ENCODE peak calls at places on chromosome 13, in five cellular contexts. B is H1, S is neuronal stem cell, U is mesenchymal stem cell, D is trophoblast cell. H is an unnamed sample.

GRCh38 chr13:28322256-28322895 is 172.6 kb downstream of the FLT1 start:
- DNase-seq in U (peak), B (no peak), S (no peak), D (peak), H (no peak)

GRCh38 chr13:113918981-113919646 is 54.8 kb downstream of the C13orf46 start:
- DNase-seq in B (no peak), D (no peak), S (no peak), U (no peak), H (peak)

GRCh38 chr13:109389456-109389855 is 396.9 kb downstream of the IRS2 start:
- DNase-seq in D (peak), U (no peak), B (no peak), S (no peak), H (no peak)

GRCh38 chr13:22076658-22077057 is 405.8 kb downstream of the FGF9 start:
- DNase-seq in D (no peak), S (no peak), B (no peak), U (no peak), H (no peak)

GRCh38 chr13:35917942-35918645 is 213.1 kb downstream of the DCLK1 start:
- DNase-seq in D (no peak), B (no peak), S (no peak), U (no peak), H (no peak)

GRCh38 chr13:57311009-57311586 is 144.1 kb downstream of the PRR20E start:
- DNase-seq in D (no peak), S (peak), U (no peak), B (peak), H (peak)

GRCh38 chr13:111658150-111659100 is 338.0 kb downstream of the TEX29 start:
- DNase-seq in U (no peak), S (peak), D (no peak), B (no peak), H (peak)

GRCh38 chr13:49652691-49653305 is 24.5 kb downstream of the ARL11 start:
- DNase-seq in D (peak), S (peak), B (no peak), U (peak), H (peak)

GRCh38 chr13:101454767-101455166 is 2.3 kb downstream of the ITGBL1 start:
- DNase-seq in S (no peak), B (no peak), U (no peak), D (peak), H (no peak)

GRCh38 chr13:51594432-51594831 is 10.2 kb downstream of the WDFY2 start:
- DNase-seq in D (no peak), S (no peak), B (no peak), U (no peak), H (no peak)
- H2BK120ac ChIP-seq in D (no peak), S (no peak), B (no peak), U (no peak), H (no peak)

GRCh38 chr13:43087960-43088580 is 64.7 kb downstream of the DNAJC15 start:
- DNase-seq in B (no peak), S (no peak), D (no peak), U (peak), H (no peak)

GRCh38 chr13:43094901-43095300 is 71.5 kb downstream of the DNAJC15 start:
- DNase-seq in S (no peak), D (no peak), U (no peak), B (no peak), H (no peak)

GRCh38 chr13:43085545-43085944 is 62.2 kb downstream of the DNAJC15 start:
- DNase-seq in B (no peak), D (peak), S (no peak), U (peak), H (no peak)

DNA sequence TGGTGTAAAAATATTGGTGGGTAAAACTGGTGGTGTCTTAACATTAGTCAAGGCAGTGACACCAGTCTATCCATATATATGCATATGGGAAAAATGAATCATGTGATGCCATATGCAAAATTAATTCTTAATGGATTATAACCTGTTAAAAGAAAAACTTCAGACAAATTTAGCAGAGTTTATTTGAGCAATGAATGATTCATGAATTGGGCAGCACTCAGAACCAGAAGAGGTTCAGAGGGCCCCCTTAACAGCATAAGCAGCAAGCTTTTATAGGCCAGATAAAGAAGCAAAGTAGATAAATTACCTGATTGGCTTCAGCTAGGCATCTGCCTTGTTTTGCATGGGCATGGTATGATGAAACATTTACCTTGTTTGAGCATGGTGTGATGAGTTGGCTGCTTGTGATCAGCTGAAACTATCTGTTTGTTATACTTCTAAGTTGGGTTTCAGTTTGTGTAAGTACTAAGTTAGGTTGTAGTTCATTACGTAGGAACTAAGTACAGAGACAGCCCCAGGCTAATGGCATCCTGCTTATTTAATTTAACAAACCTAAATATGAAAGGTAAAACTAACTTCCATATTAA is 66.6 kb downstream of the DNAJC15 start:
- DNase-seq in D (no peak), S (no peak), U (no peak), B (no peak), H (no peak)
- H2BK12ac ChIP-seq in D (no peak), S (no peak), U (no peak), B (no peak), H (no peak)

GRCh38 chr13:98307392-98307743 is 130.3 kb upstream of the RNF113B start:
- DNase-seq in U (peak), S (no peak), D (no peak), B (no peak), H (no peak)
- H2BK120ac ChIP-seq in U (peak), S (no peak), D (peak), B (no peak), H (no peak)

DNA sequence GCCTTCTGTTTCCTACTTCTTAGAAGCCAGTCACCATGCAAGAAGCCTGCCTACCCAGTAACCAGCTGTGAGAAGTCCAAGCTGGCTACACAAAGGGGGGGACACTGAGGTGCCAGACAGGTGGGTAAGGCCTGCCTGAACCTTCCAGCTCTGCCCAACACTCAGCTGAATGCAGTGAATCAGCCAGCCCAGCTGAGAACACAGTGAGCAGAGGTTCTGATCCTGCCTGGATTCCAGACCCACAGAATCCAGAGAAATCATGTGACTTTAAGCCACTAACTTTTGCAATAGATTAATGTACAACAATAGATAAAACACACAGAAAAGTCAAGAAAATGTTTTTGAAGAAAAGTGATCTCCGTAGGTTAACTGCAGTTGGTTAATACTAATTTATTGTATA is 151.7 kb downstream of the EFNB2 start:
- DNase-seq in B (no peak), S (no peak), U (no peak), D (no peak), H (no peak)
- H2BK12ac ChIP-seq in B (no peak), S (no peak), U (no peak), D (peak), H (no peak)

DNA sequence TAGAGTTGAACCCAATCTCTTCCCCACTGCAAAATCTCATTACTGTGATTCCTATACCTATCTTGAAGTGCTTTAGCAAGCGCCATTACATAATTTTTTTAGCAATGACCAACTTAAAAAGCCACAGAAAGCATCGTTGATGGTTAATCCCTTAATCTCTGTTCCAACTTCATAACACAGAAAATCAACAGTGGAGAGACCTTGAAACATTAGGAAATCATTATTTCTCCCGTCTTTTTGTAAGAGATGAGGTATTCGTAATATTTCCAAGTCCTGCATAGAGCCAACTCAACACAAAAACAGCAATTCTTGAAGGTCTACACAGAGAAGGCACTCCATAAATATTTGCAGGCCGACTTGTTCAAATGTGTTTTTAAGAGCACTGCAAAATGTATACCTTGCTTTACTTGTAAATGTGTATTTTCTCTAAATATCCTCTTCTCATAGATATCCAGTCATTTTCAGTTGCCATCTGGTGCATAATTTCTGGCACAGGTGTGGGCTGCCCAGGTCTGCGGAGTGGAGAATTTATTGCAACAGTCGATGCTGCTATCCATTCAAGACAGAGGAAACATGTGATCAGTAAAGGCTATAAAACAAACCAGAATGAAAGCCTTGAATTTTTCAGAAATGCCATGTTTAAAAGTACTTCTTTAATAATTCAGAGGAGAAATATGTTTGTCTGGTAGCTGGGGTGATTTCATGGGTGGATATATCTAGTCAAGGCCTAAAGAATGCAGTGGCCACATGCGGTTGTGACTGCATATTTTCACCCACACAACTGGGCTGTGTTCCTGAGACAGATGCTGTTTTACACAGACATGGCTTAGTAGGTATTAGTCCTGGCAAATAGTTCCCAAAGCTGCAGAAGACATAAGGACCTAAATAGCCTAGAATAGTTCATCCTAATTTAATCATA is 234.3 kb upstream of the STARD13 start:
- DNase-seq in S (no peak), D (no peak), B (no peak), U (peak), H (no peak)
- H2BK120ac ChIP-seq in S (no peak), D (no peak), B (no peak), U (no peak), H (no peak)

GRCh38 chr13:66397133-66397532 is 833.0 kb downstream of the PCDH9 start:
- DNase-seq in D (no peak), S (no peak), B (no peak), U (no peak), H (no peak)
- H2BK12ac ChIP-seq in D (no peak), S (no peak), B (no peak), U (no peak), H (no peak)

DNA sequence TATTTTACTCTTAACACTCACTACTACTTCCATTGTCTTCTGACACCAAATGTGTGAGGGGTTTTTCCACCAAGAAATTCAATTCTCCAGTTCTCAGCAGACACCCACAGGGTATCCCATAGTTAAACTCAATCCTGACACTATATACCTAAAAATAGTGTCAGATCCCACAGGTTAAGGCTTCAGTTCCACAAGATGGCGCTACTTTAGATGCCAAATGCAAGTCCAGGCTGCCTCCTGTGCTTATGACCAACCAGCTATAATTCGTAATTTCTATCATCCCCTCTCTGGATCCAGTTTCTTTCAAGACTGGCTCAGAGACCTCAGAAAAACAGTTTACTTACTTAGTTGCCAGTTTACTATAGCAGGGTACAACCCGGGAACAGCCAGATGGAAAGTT is 1146.2 kb upstream of the SPRY2 start:
- DNase-seq in U (peak), B (peak), D (peak), S (peak), H (peak)
- H2BK120ac ChIP-seq in U (no peak), B (no peak), D (no peak), S (no peak), H (no peak)

GRCh38 chr13:27055501-27055900 is 116.1 kb downstream of the USP12 start:
- DNase-seq in S (no peak), B (no peak), D (peak), U (no peak), H (no peak)
- H2BK12ac ChIP-seq in S (no peak), B (no peak), D (no peak), U (no peak), H (no peak)

DNA sequence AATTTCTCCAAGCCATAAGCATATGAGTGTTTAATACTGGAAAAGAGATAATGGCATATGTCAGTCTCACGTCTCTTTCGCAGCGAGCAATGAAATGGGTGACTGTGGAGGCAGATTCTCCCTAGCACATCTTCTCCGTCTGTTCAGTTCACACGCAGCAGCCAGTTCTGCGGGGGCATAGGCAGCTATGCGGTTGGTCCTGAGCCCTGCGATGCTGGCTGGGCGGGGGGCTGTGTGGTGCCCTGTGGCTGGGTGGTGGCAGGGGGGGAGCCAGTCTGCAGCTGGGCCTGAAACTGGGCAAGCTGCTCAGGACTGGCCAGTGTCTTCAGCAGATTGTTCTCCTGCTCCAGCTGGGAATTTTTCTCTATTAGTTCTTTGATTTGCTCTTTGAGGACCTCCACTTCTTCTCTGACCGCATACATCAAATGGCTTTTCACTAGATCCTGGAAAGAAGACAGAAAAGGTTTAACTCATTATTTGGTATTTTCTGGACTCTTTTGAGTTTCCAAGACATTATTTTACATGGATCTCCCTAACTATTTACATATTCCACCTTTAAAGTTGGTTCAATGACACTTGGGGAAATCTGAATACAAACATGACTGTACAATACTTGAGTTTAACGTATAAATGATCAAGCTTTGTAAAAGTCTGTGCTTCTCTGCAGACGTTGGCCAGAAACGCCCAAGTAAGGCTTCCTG is 61.0 kb downstream of the SERP2 start:
- DNase-seq in D (no peak), U (no peak), B (no peak), S (no peak), H (no peak)
- H2BK120ac ChIP-seq in D (no peak), U (no peak), B (no peak), S (no peak), H (no peak)